ENCODE peak calls at places on chromosome 7, in five cellular contexts. V is fibroblast of mammary gland, P is nephron progenitor cell, W is GM12864, G is hepatocyte. L is an unnamed sample.

GRCh38 chr7:55488221-55488620 is 84.1 kb downstream of the VOPP1 start:
- DNase-seq in V (no peak), P (no peak), W (no peak), G (no peak), L (no peak)

GRCh38 chr7:50512384-50512783 is 52.8 kb downstream of the DDC start:
- DNase-seq in V (no peak), P (no peak), W (no peak), G (no peak), L (no peak)

GRCh38 chr7:137636376-137636775 is 210.4 kb downstream of the DGKI start:
- DNase-seq in V (peak; percentile 18), P (no peak), W (no peak), G (no peak), L (no peak)

GRCh38 chr7:70035509-70035908 is 437.2 kb downstream of the AUTS2 start:
- DNase-seq in V (peak; percentile 48), P (no peak), W (no peak), G (no peak), L (no peak)

GRCh38 chr7:5470721-5471311 is 47.2 kb upstream of the TNRC18 start:
- DNase-seq in V (peak; percentile 27), P (peak; percentile 72), W (no peak), G (no peak), L (no peak)

GRCh38 chr7:137592232-137592896 is 248.8 kb upstream of the PTN start:
- DNase-seq in V (peak; percentile 80), P (peak; percentile 68), W (no peak), G (peak; percentile 85), L (peak; percentile 39)

GRCh38 chr7:74289018-74289659 is at the start of gene CLIP2:
- DNase-seq in V (peak; percentile 76), P (peak; percentile 81), W (no peak), G (peak; percentile 94), L (peak; percentile 95)

GRCh38 chr7:33310546-33310945 is 181.2 kb downstream of the BBS9 start:
- DNase-seq in V (no peak), P (no peak), W (no peak), G (no peak), L (no peak)

GRCh38 chr7:111855161-111855841 is 293.0 kb upstream of the IMMP2L start:
- DNase-seq in V (peak; percentile 82), P (no peak), W (no peak), G (peak; percentile 81), L (peak; percentile 24)

GRCh38 chr7:111855842-111856227 is 293.5 kb upstream of the IMMP2L start:
- DNase-seq in V (peak; percentile 25), P (no peak), W (no peak), G (peak; percentile 49), L (peak; percentile 10)

GRCh38 chr7:111858331-111858730 is 296.0 kb upstream of the IMMP2L start:
- DNase-seq in V (no peak), P (no peak), W (no peak), G (no peak), L (no peak)

GRCh38 chr7:111852081-111852480 is 289.8 kb upstream of the IMMP2L start:
- DNase-seq in V (no peak), P (no peak), W (no peak), G (no peak), L (no peak)

DNA sequence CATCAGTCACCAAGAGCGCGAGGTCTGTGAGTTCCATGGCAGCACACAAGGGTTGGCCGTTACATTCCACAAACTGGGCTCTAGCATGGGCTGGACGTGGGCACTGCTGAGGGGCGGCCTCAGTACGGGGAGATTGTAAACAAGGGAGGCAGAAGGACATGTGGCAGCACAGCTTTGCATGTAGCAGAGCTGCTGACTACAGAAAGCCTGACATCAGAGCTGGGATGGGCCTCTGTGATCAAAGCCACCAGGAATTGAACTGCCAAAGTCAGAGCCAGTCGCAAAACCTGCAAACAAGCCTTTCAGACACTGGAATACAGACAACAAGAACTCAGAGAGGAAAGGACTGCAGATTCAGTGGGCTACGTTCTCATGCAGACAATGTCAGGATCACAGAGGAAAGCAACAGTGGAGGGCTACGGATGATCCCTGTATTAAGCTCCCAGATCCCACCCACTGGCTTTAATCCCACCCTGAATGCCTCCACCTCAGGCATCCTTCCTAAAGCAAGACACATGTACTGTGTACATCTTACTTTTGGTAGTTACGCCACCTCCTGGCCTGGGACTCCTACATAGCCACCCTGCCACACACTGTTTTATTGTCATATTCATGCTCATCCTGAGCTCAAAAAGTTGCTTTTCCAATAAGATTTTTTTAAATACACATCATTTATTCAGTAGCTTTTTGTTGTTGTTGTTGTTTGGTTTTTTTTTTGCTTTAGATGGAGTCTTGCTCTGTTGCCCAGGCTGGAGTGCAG is 291.1 kb upstream of the IMMP2L start:
- DNase-seq in V (peak; percentile 17), P (no peak), W (no peak), G (no peak), L (no peak)
- TF ChIP-seq CTCF in V (peak; percentile 17), P (no peak), W (peak; percentile 5), G (peak; percentile 23), L (no peak)

DNA sequence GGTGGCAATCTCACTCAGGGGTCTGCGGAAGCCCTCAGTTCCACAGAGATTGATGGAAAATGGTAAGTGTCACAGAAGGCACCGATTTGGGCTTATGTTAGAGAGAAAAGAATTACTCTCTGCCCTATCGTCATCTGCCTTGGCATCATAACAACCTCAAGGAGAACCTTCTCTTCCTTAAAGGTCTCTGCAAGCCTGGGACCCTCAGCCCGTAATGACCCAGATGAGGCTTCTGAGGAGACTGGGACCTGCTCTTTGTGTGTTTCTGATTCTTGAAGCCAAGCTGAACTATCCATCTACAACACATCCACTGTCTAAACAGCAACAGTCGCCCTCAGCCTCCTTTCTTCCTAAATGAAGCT is 263.1 kb upstream of the AOAH start:
- DNase-seq in V (no peak), P (no peak), W (no peak), G (no peak), L (no peak)
- TF ChIP-seq CTCF in V (no peak), P (peak; percentile 4), W (no peak), G (no peak), L (no peak)

GRCh38 chr7:636396-636795 is 90.1 kb upstream of the DNAAF5 start:
- DNase-seq in V (no peak), P (no peak), W (no peak), G (no peak), L (peak; percentile 56)
- TF ChIP-seq CTCF in V (no peak), P (no peak), W (no peak), G (peak; percentile 30), L (no peak)

DNA sequence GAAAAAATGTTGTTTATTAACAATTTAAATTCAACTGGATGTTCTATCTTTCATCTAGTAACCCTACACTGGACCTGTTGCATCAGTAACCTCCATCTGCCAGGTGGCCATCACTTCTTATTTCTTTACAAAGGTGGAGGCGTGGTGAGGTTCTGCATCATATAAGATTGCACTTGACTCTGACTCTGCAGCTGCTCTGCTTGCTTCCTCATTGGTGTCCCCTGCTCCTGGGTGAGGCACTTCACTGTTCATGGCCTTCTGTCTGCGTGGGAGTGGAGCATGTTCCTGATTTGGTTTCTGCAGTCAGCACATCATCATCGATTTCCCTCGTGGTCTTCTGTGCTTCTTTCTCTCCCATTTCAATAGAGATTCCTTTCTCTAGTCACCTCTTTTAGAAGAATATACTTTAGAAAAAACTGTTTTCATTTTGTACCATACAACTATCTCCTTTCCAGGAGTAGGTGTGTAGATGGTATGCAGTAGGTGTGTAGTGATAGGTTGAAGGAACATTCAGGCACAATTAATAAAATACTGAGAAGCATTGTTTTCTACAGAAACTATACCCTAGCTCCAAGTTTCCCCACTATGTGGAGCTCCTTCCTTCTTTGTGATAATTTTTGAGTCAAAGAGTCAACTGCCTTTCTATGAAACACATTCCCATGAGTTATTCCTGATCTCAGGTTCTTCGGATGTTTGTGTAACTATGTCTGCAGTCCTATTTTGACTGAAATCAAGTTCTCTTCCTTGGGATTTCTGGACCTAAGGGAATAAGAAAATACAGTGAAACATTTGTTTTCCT is 231.7 kb upstream of the CNTNAP2 start:
- DNase-seq in V (no peak), P (no peak), W (no peak), G (no peak), L (no peak)
- TF ChIP-seq CTCF in V (no peak), P (no peak), W (no peak), G (no peak), L (no peak)

DNA sequence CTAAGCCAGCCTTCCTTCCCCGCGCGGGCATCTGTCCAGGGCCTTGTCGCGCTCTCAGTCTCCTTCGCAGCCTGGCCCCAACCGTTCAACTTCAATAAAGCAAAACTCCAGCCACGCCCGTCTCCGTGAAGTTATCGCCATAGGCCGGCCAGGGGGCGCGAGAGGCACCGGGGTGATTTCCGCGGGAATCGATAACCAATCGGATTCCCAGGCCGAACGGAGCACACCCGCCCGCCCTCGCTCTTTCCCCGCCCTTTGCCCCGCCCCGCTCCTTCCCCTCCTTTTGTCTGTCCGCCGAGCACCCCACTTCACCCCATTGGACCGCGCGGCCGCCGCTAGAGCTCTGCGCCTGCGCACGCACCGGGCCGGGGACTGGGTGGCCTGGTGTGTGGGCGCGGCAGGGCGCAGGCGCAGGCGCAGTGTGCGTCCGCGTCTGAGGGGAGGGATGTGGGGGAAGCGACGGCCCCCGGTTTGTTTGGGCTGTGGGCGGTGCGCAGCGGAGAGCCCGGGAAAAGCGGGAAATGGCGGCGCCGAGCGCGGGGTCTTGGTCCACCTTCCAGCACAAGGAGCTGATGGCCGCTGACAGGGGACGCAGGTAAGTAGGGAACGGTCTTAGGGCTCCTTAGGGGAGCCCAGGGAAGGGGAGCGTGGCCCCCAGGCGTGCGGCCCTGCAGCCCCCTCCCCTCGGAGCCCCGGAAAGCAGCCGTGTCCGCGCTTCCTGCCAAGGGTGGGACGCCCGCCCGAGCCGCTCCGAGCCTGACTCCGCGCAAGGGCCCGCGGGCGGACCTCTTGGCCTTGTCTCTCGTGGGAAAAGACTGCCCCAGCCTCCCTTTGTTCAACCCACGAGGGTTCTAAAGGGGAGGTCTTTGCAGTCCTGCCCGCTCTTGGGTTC is at the start of gene CASP2:
- DNase-seq in V (peak; percentile 94), P (peak; percentile 97), W (peak; percentile 89), G (peak; percentile 99), L (peak; percentile 99)
- TF ChIP-seq CTCF in V (peak; percentile 17), P (peak; percentile 11), W (no peak), G (peak; percentile 36), L (no peak)

DNA sequence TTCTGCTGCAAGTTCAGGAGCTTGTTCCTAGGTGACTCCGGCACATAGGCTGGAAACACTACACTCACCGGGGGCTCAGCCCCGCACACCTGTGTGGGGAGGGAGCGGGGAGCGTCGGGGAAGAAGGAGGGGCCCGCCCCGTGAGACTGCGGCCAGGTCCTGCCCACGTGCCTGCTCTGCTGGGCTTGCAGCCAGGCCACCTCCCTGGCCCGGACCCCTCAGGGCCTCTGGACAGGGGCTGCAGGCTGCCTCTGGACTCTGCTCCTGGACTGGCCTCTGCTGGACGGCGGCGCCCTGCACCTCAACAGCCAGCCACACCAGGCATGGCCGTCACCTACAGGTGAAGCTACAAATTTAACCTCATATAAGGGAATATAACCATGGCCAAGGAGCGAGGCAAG is 71.8 kb upstream of the FAM20C start:
- DNase-seq in V (no peak), P (no peak), W (no peak), G (peak; percentile 34), L (no peak)
- TF ChIP-seq CTCF in V (no peak), P (no peak), W (no peak), G (peak; percentile 17), L (no peak)

GRCh38 chr7:109844362-109844761 is 1246.6 kb upstream of the LRRN3 start:
- DNase-seq in V (peak; percentile 1), P (no peak), W (no peak), G (peak; percentile 20), L (peak; percentile 1)
- TF ChIP-seq CTCF in V (peak; percentile 19), P (peak; percentile 42), W (no peak), G (peak; percentile 74), L (no peak)

GRCh38 chr7:127252380-127252718 is 392 bp downstream of the GRM8 start:
- DNase-seq in V (no peak), P (peak; percentile 20), W (no peak), G (no peak), L (no peak)
- TF ChIP-seq CTCF in V (no peak), P (no peak), W (no peak), G (no peak), L (no peak)

GRCh38 chr7:2100278-2101205 is 132.2 kb downstream of the MAD1L1 start:
- DNase-seq in V (no peak), P (no peak), W (no peak), G (peak; percentile 35), L (peak; percentile 80)
- TF ChIP-seq CTCF in V (no peak), P (no peak), W (peak; percentile 39), G (peak; percentile 7), L (peak; percentile 22)